ENCODE peak calls at places on chromosomes 12 and 14, in five cellular contexts. N is dorsolateral prefrontal cortex, K is transverse colon, P is heart right ventricle, B is endothelial cell of umbilical vein. D is an unnamed sample.

GRCh38 chr12:81992461-81992860 is 233.3 kb upstream of the PPFIA2 start:
- DNase-seq in N (no peak), K (peak; percentile 7), P (no peak), B (peak; percentile 1), D (no peak)

GRCh38 chr12:107461222-107461980 is 224.2 kb upstream of the PWP1 start:
- DNase-seq in N (no peak), K (no peak), P (no peak), B (no peak), D (peak; percentile 27)

GRCh38 chr14:65239143-65239672 is 136.9 kb upstream of the MAX start:
- DNase-seq in N (no peak), K (peak; percentile 59), P (no peak), B (no peak), D (no peak)

GRCh38 chr14:53168786-53169185 is 15.7 kb upstream of the DDHD1 start:
- DNase-seq in N (no peak), K (no peak), P (peak; percentile 10), B (no peak), D (no peak)

GRCh38 chr14:79708991-79709390 is 502.3 kb downstream of the DIO2 start:
- DNase-seq in N (no peak), K (no peak), P (no peak), B (no peak), D (no peak)

GRCh38 chr12:27975222-27976136 is 2.9 kb upstream of the PTHLH start:
- DNase-seq in N (no peak), K (no peak), P (peak; percentile 10), B (peak; percentile 74), D (peak; percentile 65)

GRCh38 chr12:113422030-113422900 is at the start of gene SDSL:
- DNase-seq in N (peak; percentile 58), K (peak; percentile 74), P (peak; percentile 56), B (peak; percentile 58), D (peak; percentile 91)

GRCh38 chr12:103956515-103957027 is 9.1 kb upstream of the TDG start:
- DNase-seq in N (no peak), K (no peak), P (no peak), B (no peak), D (peak; percentile 36)

GRCh38 chr14:102417646-102418045 is 54.9 kb downstream of the TECPR2 start:
- DNase-seq in N (no peak), K (no peak), P (no peak), B (no peak), D (no peak)

GRCh38 chr12:19910681-19911080 is 457.7 kb upstream of the PDE3A start:
- DNase-seq in N (no peak), K (no peak), P (no peak), B (peak; percentile 22), D (no peak)

GRCh38 chr12:90216815-90217214 is 508.2 kb upstream of the ATP2B1 start:
- DNase-seq in N (no peak), K (no peak), P (no peak), B (peak; percentile 57), D (no peak)

GRCh38 chr12:3247596-3248270 is 170.6 kb downstream of the TSPAN9 start:
- DNase-seq in N (no peak), K (no peak), P (no peak), B (no peak), D (no peak)

GRCh38 chr12:54455760-54456469 is 17.5 kb downstream of the GTSF1 start:
- DNase-seq in N (no peak), K (no peak), P (no peak), B (peak; percentile 41), D (no peak)

GRCh38 chr12:127280393-127281275 is 986.3 kb upstream of the TMEM132C start:
- DNase-seq in N (no peak), K (peak; percentile 70), P (peak; percentile 47), B (no peak), D (peak; percentile 43)

GRCh38 chr14:105307052-105307727 is 6.4 kb upstream of the BRF1 start:
- DNase-seq in N (no peak), K (no peak), P (no peak), B (no peak), D (no peak)

GRCh38 chr12:24759155-24759554 is 189.7 kb downstream of the BCAT1 start:
- DNase-seq in N (no peak), K (no peak), P (no peak), B (no peak), D (no peak)

GRCh38 chr14:32709072-32709471 is 229.6 kb upstream of the NPAS3 start:
- DNase-seq in N (no peak), K (no peak), P (no peak), B (peak; percentile 49), D (no peak)

GRCh38 chr14:104323551-104324175 is 185.3 kb downstream of the KIF26A start:
- DNase-seq in N (peak; percentile 19), K (no peak), P (no peak), B (no peak), D (no peak)

GRCh38 chr12:52246720-52247621 is 13.9 kb downstream of the KRT7 start:
- DNase-seq in N (no peak), K (no peak), P (no peak), B (no peak), D (no peak)

GRCh38 chr12:48682927-48683326 is 889 bp upstream of the KANSL2 start:
- DNase-seq in N (no peak), K (no peak), P (no peak), B (no peak), D (no peak)

GRCh38 chr12:113933201-113933786 is 32.8 kb downstream of the RBM19 start:
- DNase-seq in N (peak; percentile 39), K (no peak), P (peak; percentile 26), B (no peak), D (no peak)

GRCh38 chr12:57389033-57389432 is 41.8 kb downstream of the R3HDM2 start:
- DNase-seq in N (no peak), K (no peak), P (no peak), B (peak; percentile 72), D (peak; percentile 79)

GRCh38 chr14:86450075-86450474 is 920.1 kb downstream of the FLRT2 start:
- DNase-seq in N (no peak), K (no peak), P (no peak), B (no peak), D (no peak)

GRCh38 chr12:12810507-12811143 is 2.5 kb upstream of the DDX47 start:
- DNase-seq in N (no peak), K (no peak), P (no peak), B (no peak), D (no peak)

DNA sequence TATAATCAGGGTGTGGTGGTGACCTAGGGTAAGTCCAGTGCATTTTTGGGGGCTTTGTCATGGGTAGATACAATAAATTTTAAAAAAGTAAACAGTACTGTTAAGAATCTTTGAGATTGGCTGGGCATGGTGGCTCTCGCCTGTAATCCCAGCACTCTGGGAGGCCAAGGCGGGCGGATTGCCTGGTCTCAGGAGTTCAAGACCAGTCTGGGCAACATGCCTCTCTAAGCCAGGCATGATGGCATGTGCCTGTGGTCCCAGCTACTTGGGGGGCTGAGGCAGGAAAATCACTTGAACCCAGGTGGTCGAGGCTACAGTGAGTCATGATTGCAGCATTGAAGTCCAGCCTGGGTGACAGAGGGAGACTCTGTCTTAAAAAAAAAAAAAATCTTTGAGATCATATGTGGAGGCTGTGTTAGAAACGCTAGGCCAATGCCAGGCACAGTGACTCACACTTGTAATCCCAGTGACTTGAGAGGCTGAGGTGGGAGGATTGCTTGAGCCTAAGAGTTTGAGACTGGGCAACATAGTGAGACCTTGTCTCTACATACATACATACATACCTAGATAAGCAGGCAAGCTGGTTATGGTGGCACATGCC is 67.7 kb downstream of the PRKCH start:
- DNase-seq in N (no peak), K (no peak), P (no peak), B (peak; percentile 28), D (no peak)
- H3K27ac ChIP-seq in N (no peak overlapping the region), K (peak overlapping the region; percentile 48), P (peak overlapping the region; percentile 62), B (peak overlapping the region; percentile 44), D (peak overlapping the region; percentile 94)

GRCh38 chr12:80679346-80680131 is 27.9 kb upstream of the MYF6 start:
- DNase-seq in N (no peak), K (no peak), P (no peak), B (peak; percentile 87), D (no peak)
- TF ChIP-seq CTCF in N (no peak), K (no peak), P (no peak), B (no peak), D (no peak)

DNA sequence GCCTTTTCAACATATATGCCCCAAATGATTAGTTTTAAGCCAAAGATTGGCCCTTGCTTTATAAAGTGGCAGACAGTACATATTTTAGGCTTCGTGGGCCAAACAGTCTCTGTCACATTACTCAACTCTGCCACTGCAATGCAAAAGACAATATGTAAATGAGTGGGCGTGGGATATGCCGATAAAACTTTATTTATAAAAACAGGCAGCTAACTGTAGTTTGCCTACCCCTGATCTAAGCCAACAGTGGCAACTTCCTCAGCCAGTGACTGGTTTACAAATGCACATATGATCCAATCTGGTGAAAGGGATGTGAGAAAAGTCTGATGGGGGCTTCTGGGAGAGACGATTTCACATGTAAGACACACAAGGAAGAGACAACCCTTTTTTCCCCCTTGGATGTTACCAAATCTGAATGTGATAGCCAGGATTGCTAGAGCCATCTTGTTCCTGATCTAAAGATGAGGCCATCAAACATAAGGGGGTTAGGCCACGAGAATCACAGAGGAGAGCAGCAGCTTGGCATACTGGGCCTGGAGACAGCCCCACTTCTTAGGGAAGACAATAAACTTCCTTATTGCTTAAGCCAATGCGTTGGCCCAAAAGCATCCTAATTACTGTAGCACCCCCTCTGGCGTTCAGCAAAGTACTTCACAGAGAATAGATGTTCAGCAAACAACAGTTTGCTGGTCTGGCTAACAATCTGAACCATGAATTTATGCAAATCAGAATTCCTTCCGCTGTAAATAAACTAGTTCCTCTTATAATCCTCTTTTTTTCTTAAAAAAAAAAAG is 75.2 kb upstream of the TMCC3 start:
- DNase-seq in N (no peak), K (peak; percentile 23), P (no peak), B (peak; percentile 71), D (peak; percentile 30)
- H3K27ac ChIP-seq in N (no peak overlapping the region), K (no peak overlapping the region), P (no peak overlapping the region), B (no peak overlapping the region), D (no peak overlapping the region)

GRCh38 chr14:68766299-68767247 is 26.3 kb downstream of the ZFP36L1 start:
- DNase-seq in N (no peak), K (no peak), P (no peak), B (no peak), D (no peak)

GRCh38 chr14:68760771-68761170 is 32.1 kb downstream of the ZFP36L1 start:
- DNase-seq in N (no peak), K (no peak), P (no peak), B (no peak), D (no peak)

GRCh38 chr14:68759912-68760311 is 33.0 kb downstream of the ZFP36L1 start:
- DNase-seq in N (no peak), K (no peak), P (no peak), B (no peak), D (no peak)

GRCh38 chr14:68761391-68761790 is 31.5 kb downstream of the ZFP36L1 start:
- DNase-seq in N (no peak), K (no peak), P (no peak), B (no peak), D (no peak)

DNA sequence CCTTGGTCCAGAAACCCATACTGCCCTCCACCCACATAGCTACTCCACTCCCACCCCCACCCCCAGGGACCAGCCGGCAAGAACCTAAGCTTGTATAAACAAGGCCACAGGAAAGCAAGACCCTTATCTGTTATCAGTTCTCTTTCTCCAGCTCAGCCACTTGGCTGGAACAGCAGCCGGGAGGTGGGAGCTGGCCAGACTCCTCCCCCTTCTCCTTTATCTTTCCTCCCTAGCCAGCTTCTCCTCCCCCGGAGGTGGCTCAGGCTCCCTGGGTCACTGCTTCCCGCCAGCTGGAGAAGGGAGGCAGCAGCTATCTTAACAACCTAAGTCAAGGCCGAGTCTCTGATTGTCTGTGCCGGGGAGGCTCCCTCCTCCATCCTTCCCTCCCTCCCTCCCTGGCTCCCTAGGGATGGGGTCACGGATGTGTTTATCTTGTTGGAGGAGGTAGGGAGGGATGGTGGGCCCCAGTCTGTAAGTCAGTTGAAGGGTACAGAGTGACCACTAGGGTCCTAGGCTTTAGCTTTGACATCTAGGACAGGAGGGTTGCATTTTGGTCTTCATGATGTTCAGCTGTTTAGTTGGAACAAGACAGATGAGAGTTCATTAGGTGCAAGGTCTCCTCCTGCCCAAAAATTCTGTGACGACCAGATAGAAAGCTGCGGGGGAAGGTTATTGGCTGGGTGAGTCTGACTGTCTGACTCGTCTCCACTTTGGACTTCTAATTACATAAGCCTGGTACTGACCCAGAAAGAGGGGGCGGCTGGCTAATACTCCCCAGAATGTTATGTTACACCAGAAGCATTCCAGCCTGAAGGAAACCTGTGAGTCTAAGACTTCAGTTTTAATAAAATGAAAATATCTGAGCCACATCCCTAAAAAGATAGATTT is 29.7 kb downstream of the ZFP36L1 start:
- DNase-seq in N (no peak), K (no peak), P (peak; percentile 80), B (peak; percentile 92), D (no peak)
- TF ChIP-seq CTCF in N (no peak), K (no peak), P (no peak), B (no peak), D (no peak)